ENCODE peak calls at places on chromosomes 4 and X, in six cellular contexts. R is psoas muscle, B is breast epithelium, C is PC-9, J is tibial artery, N is GM06990. O is an unnamed sample.

GRCh38 chrX:10617186-10617963 is 3.0 kb downstream of the MID1 start:
- DNase-seq in C (peak; percentile 86), R (no peak), B (no peak), N (no peak), J (no peak), O (no peak)

GRCh38 chrX:41108007-41108683 is 22.9 kb downstream of the USP9X start:
- DNase-seq in C (no peak), J (no peak), B (no peak), R (no peak), N (no peak), O (no peak)

GRCh38 chrX:143306991-143307965 is 210.0 kb downstream of the SPANXN3 start:
- DNase-seq in R (no peak), N (no peak), B (no peak), J (no peak), C (no peak), O (no peak)

GRCh38 chr4:82770607-82771006 is 28.0 kb downstream of the SCD5 start:
- DNase-seq in B (no peak), J (no peak), N (no peak), R (no peak), C (no peak), O (no peak)

GRCh38 chr4:86916392-86916791 is 18.4 kb upstream of the AFF1 start:
- DNase-seq in N (no peak), J (no peak), C (no peak), B (no peak), R (no peak), O (no peak)

GRCh38 chrX:18887821-18888205 is 96.1 kb downstream of the PHKA2 start:
- DNase-seq in N (no peak), C (no peak), R (no peak), J (no peak), B (no peak), O (no peak)

GRCh38 chr4:140635606-140636005 is 66.8 kb upstream of the UCP1 start:
- DNase-seq in C (peak; percentile 64), N (no peak), J (no peak), R (peak; percentile 32), B (peak; percentile 62), O (no peak)

GRCh38 chr4:53196872-53197759 is 168.7 kb downstream of the SCFD2 start:
- DNase-seq in C (no peak), N (no peak), R (no peak), B (no peak), J (no peak), O (no peak)

GRCh38 chr4:1413687-1414479 is 7.6 kb upstream of the NKX1-1 start:
- DNase-seq in R (no peak), B (no peak), N (no peak), C (no peak), J (no peak), O (no peak)

GRCh38 chr4:182826391-182826790 is 90.8 kb downstream of the DCTD start:
- DNase-seq in B (no peak), R (no peak), C (no peak), J (no peak), N (no peak), O (no peak)

GRCh38 chrX:129833153-129834004 is 10.3 kb downstream of the ZDHHC9 start:
- DNase-seq in B (no peak), C (no peak), J (no peak), N (no peak), R (no peak), O (peak; percentile 10)

GRCh38 chr4:48620861-48621260 is 130.8 kb downstream of the ZAR1 start:
- DNase-seq in B (no peak), R (no peak), N (no peak), C (no peak), J (no peak), O (no peak)

GRCh38 chrX:46576458-46576857 is 2.9 kb downstream of the CHST7 start:
- DNase-seq in C (no peak), B (no peak), N (no peak), J (peak; percentile 37), R (no peak), O (no peak)

GRCh38 chrX:9907645-9908387 is 59.3 kb upstream of the CLDN34 start:
- DNase-seq in R (no peak), C (peak; percentile 63), N (no peak), J (no peak), B (no peak), O (no peak)

GRCh38 chrX:144006811-144007210 is 122.9 kb downstream of the UBE2NL start:
- DNase-seq in N (no peak), C (peak; percentile 53), R (no peak), B (no peak), J (no peak), O (no peak)

GRCh38 chr4:52588771-52589591 is 70.1 kb downstream of the USP46 start:
- DNase-seq in J (no peak), B (no peak), C (no peak), N (no peak), R (no peak), O (no peak)

GRCh38 chrX:72641601-72642000 is 69.0 kb upstream of the HDAC8 start:
- DNase-seq in B (no peak), C (no peak), R (no peak), N (no peak), J (no peak), O (no peak)

GRCh38 chrX:153521034-153521433 is 3.6 kb downstream of the ATP2B3 start:
- DNase-seq in C (no peak), R (no peak), N (no peak), B (no peak), J (no peak), O (no peak)

GRCh38 chrX:133715715-133716114 is 269.7 kb downstream of the GPC3 start:
- DNase-seq in B (no peak), J (no peak), R (no peak), N (no peak), C (no peak), O (no peak)

GRCh38 chr4:24315056-24315455 is 269.3 kb downstream of the DHX15 start:
- DNase-seq in C (no peak), J (no peak), N (no peak), B (no peak), R (no peak), O (no peak)

GRCh38 chr4:59994118-59994517 is 1206.0 kb upstream of the ADGRL3 start:
- DNase-seq in J (no peak), N (no peak), R (no peak), C (no peak), B (no peak), O (no peak)

DNA sequence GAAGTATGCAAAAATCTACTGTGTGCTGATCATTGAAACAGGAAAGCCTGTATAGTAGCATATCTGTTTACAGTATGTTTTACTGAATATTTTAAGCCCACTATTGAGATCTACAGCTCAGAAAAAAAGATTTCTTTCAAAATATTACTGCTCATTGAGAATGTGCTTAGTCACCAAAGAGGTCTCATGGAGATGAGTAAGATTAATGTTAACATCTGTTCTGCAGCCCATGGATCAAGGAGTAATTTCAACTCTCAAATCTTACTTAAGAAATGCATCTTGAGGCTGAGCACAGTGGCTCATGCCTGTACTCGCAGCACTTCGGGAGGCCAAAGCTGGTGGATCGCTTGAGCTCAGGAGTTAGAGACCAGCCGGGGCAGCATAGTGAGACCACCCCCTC is 3.3 kb downstream of the RNF4 start:
- DNase-seq in R (no peak), J (no peak), C (no peak), N (no peak), B (no peak), O (no peak)
- H3K36me3 ChIP-seq in R (peaks cover 5% of the 10 kb centered on the region), J (no peaks in the 10 kb centered on the region), C (peaks cover 11% of the 10 kb centered on the region), N (no peaks in the 10 kb centered on the region), B (no peaks in the 10 kb centered on the region), O (peaks cover 1% of the 10 kb centered on the region)

DNA sequence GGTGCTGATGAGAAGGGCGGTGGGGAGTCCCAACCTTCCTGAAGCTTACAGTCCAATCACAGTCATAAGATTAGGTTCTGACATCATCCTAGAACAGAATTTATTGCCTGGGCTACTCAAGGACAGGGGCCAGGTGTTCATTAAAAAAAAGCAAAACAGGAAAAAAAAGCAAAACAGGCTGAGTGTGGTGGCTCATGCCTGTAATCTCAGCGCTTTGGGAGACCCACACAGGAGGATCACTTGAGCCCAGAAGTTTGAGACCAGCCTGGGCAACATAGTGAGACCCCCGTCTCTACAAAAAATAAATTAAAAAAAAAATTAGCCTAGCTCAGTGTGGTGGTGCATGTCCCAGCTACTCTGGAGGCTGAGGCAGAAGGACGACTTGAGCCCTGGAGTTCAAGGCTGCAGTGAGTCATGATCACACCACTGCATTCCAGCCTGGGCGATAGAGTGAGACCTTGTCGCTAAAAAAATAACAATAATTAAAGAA is 3.0 kb downstream of the RAB9A start:
- DNase-seq in J (no peak), R (no peak), B (no peak), N (no peak), C (no peak), O (no peak)
- H3K4me3 ChIP-seq in J (no peak overlapping the region), R (no peak overlapping the region), B (no peak overlapping the region), N (peak overlapping the region; percentile 72), C (no peak overlapping the region), O (no peak overlapping the region)

GRCh38 chrX:49042581-49043219 is 457 bp downstream of the TFE3 start:
- DNase-seq in N (no peak), C (no peak), J (no peak), R (no peak), B (no peak), O (no peak)

GRCh38 chrX:49037883-49038475 is 5.2 kb downstream of the TFE3 start:
- DNase-seq in N (no peak), J (no peak), C (peak; percentile 58), R (no peak), B (no peak), O (no peak)

GRCh38 chrX:49040376-49040955 is 2.7 kb downstream of the TFE3 start:
- DNase-seq in B (no peak), J (no peak), C (no peak), R (no peak), N (no peak), O (no peak)

GRCh38 chrX:49041683-49042529 is 1.3 kb downstream of the TFE3 start:
- DNase-seq in B (no peak), J (peak; percentile 34), R (no peak), C (no peak), N (no peak), O (no peak)

DNA sequence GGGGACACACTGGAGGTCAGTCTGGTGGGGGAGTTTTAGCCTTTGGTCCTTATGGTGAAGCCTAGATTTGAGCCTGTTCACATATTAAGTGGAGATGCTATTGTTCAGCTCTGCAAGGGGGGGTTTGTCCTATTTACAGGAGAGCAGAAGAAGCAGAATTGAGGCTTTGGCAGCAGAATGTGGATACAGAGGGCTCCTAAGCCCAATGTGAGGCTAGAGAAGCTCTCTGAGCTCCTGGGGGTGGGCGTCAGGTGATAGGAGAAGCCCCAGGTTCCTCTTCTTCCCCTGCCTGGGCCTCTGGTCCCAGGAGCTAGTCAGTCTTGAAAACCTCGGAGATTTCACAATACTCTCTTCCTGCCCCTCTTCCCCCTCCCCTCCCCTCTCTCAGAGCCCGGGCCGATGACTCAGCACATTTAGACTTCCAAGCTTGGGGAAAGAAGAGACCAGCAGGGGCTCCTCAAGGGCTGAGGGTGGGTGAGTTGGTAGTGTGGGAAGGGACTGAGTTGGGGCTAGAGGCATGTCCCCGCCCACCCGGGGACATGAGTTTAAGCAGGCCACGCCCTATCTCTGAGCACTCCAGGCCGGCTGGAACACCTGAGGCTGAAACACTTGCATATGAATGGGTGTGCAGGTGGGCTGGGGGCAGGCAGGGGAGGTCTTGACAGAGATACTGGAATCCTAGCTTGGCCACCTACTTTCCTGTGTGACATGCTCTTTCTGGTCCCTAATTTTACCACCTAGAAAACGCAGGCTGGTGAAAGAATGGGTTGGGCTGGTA is 3.4 kb downstream of the TFE3 start:
- DNase-seq in J (peak; percentile 74), N (no peak), C (peak; percentile 84), B (no peak), R (peak; percentile 81), O (peak; percentile 76)
- TF ChIP-seq CTCF in J (no peak), N (no peak), C (no peak), B (no peak), R (no peak), O (peak; percentile 25)

GRCh38 chr4:136342666-136343065 is 1189.6 kb downstream of the PCDH18 start:
- DNase-seq in C (no peak), J (no peak), B (no peak), R (no peak), N (no peak), O (no peak)

GRCh38 chr4:136343340-136343739 is 1189.0 kb downstream of the PCDH18 start:
- DNase-seq in J (no peak), R (no peak), B (no peak), N (no peak), C (no peak), O (no peak)
- H3K36me3 ChIP-seq in J (no peaks in the 10 kb centered on the region), R (no peaks in the 10 kb centered on the region), B (no peaks in the 10 kb centered on the region), N (no peaks in the 10 kb centered on the region), C (no peaks in the 10 kb centered on the region), O (no peaks in the 10 kb centered on the region)